ENCODE peak calls at places on chromosome 7, in four cellular contexts. N is GM23248, Y is GM23338, L is MM.1S. V is an unnamed sample.

GRCh38 chr7:13749666-13750065 is 239.8 kb downstream of the ETV1 start:
- DNase-seq in N (no peak), Y (no peak), L (no peak), V (no peak)

GRCh38 chr7:31080112-31080511 is 28.0 kb downstream of the ADCYAP1R1 start:
- DNase-seq in N (no peak), Y (no peak), L (no peak), V (no peak)

GRCh38 chr7:17558558-17559332 is 260.3 kb downstream of the AHR start:
- DNase-seq in N (peak), Y (no peak), L (no peak), V (no peak)

GRCh38 chr7:55571534-55572377 is 546 bp downstream of the VOPP1 start:
- DNase-seq in N (peak), Y (peak), L (peak), V (peak)

GRCh38 chr7:66176914-66177313 is 28.2 kb upstream of the TPST1 start:
- DNase-seq in N (no peak), Y (no peak), L (no peak), V (no peak)

GRCh38 chr7:100087055-100087750 is 1.6 kb upstream of the COPS6 start:
- DNase-seq in N (peak), Y (no peak), L (no peak), V (no peak)

GRCh38 chr7:81859433-81859832 is 89.6 kb upstream of the HGF start:
- DNase-seq in N (no peak), Y (no peak), L (no peak), V (no peak)

GRCh38 chr7:135335628-135336139 is 102.0 kb downstream of the STRA8 start:
- DNase-seq in N (peak), Y (peak), L (peak), V (peak)

GRCh38 chr7:18494821-18495408 is 634 bp upstream of the HDAC9 start:
- DNase-seq in N (peak), Y (peak), L (peak), V (no peak)

GRCh38 chr7:53050433-53050832 is 15.0 kb downstream of the POM121L12 start:
- DNase-seq in N (no peak), Y (no peak), L (no peak), V (no peak)

GRCh38 chr7:103988468-103989199 is 824 bp downstream of the RELN start:
- DNase-seq in N (peak), Y (peak), L (no peak), V (no peak)

GRCh38 chr7:107836237-107837144 is 33.5 kb upstream of the SLC26A3 start:
- DNase-seq in N (no peak), Y (no peak), L (no peak), V (no peak)

GRCh38 chr7:91293136-91293535 is 28.9 kb downstream of the FZD1 start:
- DNase-seq in N (no peak), Y (no peak), L (no peak), V (no peak)

GRCh38 chr7:112701456-112701855 is 88.7 kb downstream of the TMEM168 start:
- DNase-seq in N (no peak), Y (no peak), L (no peak), V (no peak)

GRCh38 chr7:70770154-70770553 is 361.8 kb upstream of the GALNT17 start:
- DNase-seq in N (no peak), Y (no peak), L (no peak), V (no peak)

GRCh38 chr7:148264933-148265557 is 325.5 kb upstream of the C7orf33 start:
- DNase-seq in N (peak), Y (peak), L (peak), V (peak)

GRCh38 chr7:38367301-38367700 is 93.9 kb upstream of the TARP start:
- DNase-seq in N (no peak), Y (no peak), L (peak), V (peak)

GRCh38 chr7:91824201-91824600 is 56.3 kb downstream of the MTERF1 start:
- DNase-seq in N (no peak), Y (no peak), L (peak), V (no peak)

DNA sequence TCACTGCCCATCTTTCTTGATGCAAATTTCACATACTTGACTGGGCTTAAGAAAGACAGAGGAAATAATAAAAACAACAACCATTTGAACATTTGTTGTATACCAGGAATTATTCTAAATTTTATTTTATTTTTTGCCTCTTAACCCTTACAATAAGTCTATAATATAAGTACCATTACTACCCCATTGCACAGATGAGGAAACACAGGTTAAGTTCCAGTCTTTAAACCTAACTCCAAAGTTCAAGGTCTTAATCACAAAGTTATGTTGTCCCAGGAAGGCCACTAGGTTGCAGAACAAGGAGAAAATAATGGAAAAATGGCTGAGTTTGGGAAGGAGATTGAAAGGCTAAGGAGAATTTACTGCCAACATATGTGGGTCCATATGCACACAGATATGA is 3.5 kb downstream of the FKBP14 start:
- DNase-seq in N (no peak), Y (no peak), L (no peak), V (no peak)
- H3K4me2 ChIP-seq in N (no peak), Y (no peak), L (no peak), V (peak)

GRCh38 chr7:44239361-44239760 is 38.6 kb downstream of the YKT6 start:
- DNase-seq in N (no peak), Y (no peak), L (no peak), V (no peak)
- H3K4me3 ChIP-seq in N (no peak), Y (no peak), L (no peak), V (no peak)

GRCh38 chr7:7562736-7563135 is 3.9 kb upstream of the MIOS start:
- DNase-seq in N (peak), Y (no peak), L (no peak), V (no peak)
- TF ChIP-seq EZH2phosphoT487 in N (no peak), Y (no peak), L (no peak), V (no peak)

GRCh38 chr7:150476819-150477631 is 26.6 kb downstream of the GIMAP8 start:
- DNase-seq in N (no peak), Y (no peak), L (no peak), V (no peak)
- H3K4me2 ChIP-seq in N (no peak), Y (no peak), L (no peak), V (no peak)

GRCh38 chr7:48089415-48089975 is 430 bp downstream of the UPP1 start:
- DNase-seq in N (peak), Y (peak), L (no peak), V (no peak)
- H3K4me3 ChIP-seq in N (peak), Y (peak), L (peak), V (peak)

DNA sequence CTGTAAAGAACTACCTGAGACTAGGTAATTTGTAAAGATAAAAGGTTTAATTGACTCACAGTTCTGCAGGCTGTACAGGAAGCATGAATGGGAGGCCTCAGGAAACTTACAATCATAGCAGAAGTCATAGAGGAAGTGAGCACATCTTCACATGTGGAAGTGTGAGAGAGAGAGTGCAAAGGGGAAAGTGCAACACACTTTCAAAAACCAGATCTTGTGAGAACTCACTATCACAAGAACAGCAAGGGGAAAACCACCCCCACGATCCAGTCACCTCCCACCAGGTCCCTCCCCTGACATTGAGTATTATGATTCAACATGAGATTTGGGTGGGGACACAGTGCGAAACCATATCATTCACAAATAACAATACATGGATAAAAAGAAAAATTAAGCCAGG is 24.5 kb downstream of the AVL9 start:
- DNase-seq in N (no peak), Y (no peak), L (no peak), V (no peak)
- TF ChIP-seq EZH2phosphoT487 in N (no peak), Y (no peak), L (no peak), V (no peak)